ENCODE peak calls at places on chromosomes 16 and 17, in five cellular contexts. L is PC-3, S is H1, J is HCT116, A is mammary epithelial cell. H is an unnamed sample.

GRCh38 chr17:27563532-27563931 is 67.5 kb upstream of the LGALS9 start:
- DNase-seq in J (no peak), A (no peak), L (no peak), S (no peak), H (no peak)

GRCh38 chr17:61574542-61575351 is 16.3 kb downstream of the NACA2 start:
- DNase-seq in S (no peak), J (peak), A (peak), L (peak), H (peak)

GRCh38 chr17:82065638-82066303 is at the start of gene DUS1L:
- DNase-seq in A (peak), J (no peak), L (peak), S (peak), H (peak)

GRCh38 chr17:82400206-82400605 is 17.9 kb upstream of the HEXD start:
- DNase-seq in L (no peak), A (no peak), J (no peak), S (no peak), H (no peak)

GRCh38 chr17:5702951-5703510 is 118.7 kb upstream of the NLRP1 start:
- DNase-seq in A (no peak), J (no peak), L (no peak), S (no peak), H (no peak)

GRCh38 chr16:86078121-86078600 is 179.2 kb downstream of the IRF8 start:
- DNase-seq in L (no peak), S (no peak), A (no peak), J (no peak), H (no peak)

GRCh38 chr16:80033783-80034468 is 433.4 kb upstream of the MAF start:
- DNase-seq in A (no peak), L (no peak), S (no peak), J (no peak), H (no peak)

GRCh38 chr17:9279911-9280310 is 258.6 kb downstream of the NTN1 start:
- DNase-seq in J (no peak), L (no peak), S (no peak), A (no peak), H (no peak)

GRCh38 chr16:57801098-57801855 is 1.0 kb downstream of the KIFC3 start:
- DNase-seq in S (no peak), J (no peak), L (peak), A (peak), H (peak)

GRCh38 chr17:76132574-76133338 is 8.3 kb downstream of the FOXJ1 start:
- DNase-seq in A (peak), L (peak), S (peak), J (peak), H (no peak)

GRCh38 chr16:48176635-48177408 is 21.0 kb upstream of the ABCC12 start:
- DNase-seq in S (no peak), A (no peak), L (no peak), J (no peak), H (no peak)

GRCh38 chr16:75580-76501 is 2.2 kb upstream of the MPG start:
- DNase-seq in S (no peak), L (no peak), A (no peak), J (no peak), H (peak)

GRCh38 chr17:233473-233941 is 52.1 kb upstream of the DOC2B start:
- DNase-seq in S (no peak), L (no peak), A (no peak), J (no peak), H (no peak)

GRCh38 chr17:73168667-73169066 is 3.9 kb downstream of the SSTR2 start:
- DNase-seq in A (no peak), L (no peak), S (no peak), J (no peak), H (no peak)

GRCh38 chr17:73600103-73600871 is 44.0 kb downstream of the SDK2 start:
- DNase-seq in J (no peak), A (no peak), L (no peak), S (no peak), H (no peak)

GRCh38 chr17:21089145-21089544 is 37.6 kb upstream of the DHRS7B start:
- DNase-seq in S (no peak), L (peak), A (peak), J (no peak), H (peak)

GRCh38 chr17:1179635-1180433 is at the start of gene ABR:
- DNase-seq in S (peak), L (no peak), A (peak), J (no peak), H (peak)

GRCh38 chr17:43906951-43907424 is 348 bp downstream of the MPP2 start:
- DNase-seq in S (no peak), A (no peak), J (no peak), L (no peak), H (no peak)

GRCh38 chr16:54923055-54923473 is 7.6 kb upstream of the IRX5 start:
- DNase-seq in S (no peak), J (no peak), L (no peak), A (no peak), H (no peak)

GRCh38 chr16:13426279-13426678 is 493.7 kb upstream of the ERCC4 start:
- DNase-seq in A (no peak), L (no peak), S (no peak), J (no peak), H (no peak)

GRCh38 chr17:76139261-76139752 is 1.7 kb downstream of the FOXJ1 start:
- DNase-seq in L (no peak), S (no peak), J (no peak), A (no peak), H (no peak)

GRCh38 chr17:61416540-61417363 is 17.1 kb downstream of the TBX2 start:
- DNase-seq in L (peak), A (peak), J (peak), S (peak), H (peak)

GRCh38 chr16:53052519-53053501 is at the start of gene CHD9NB:
- DNase-seq in J (peak), A (peak), S (no peak), L (peak), H (peak)

GRCh38 chr17:80861892-80862291 is 129.7 kb upstream of the CHMP6 start:
- DNase-seq in A (peak), L (no peak), S (no peak), J (no peak), H (peak)

DNA sequence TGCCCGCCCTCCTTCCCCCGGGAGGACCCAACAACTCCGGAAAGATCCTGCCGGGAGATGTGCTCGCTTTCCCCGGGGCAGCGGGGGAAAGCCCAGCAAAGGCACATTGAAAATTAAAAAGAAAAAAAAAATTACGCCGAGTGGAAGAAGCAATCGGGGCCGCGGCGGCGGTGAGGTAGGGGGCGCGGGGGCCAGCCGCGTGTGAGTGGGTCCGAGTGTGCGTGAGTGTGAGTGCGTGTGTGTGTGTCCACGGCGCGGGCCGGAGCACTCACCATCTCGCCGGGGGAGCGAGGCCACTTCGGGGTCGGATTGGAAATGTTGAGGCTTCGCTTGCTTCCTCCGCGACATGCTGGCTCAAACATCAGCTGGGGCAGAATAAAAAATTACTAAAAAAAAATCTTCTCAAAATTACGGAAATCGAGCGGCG is at the start of gene SALL1:
- DNase-seq in L (no peak), S (peak), A (no peak), J (no peak), H (peak)
- H3K9ac ChIP-seq in L (no peak), S (peak), A (peak), J (no peak), H (peak)

DNA sequence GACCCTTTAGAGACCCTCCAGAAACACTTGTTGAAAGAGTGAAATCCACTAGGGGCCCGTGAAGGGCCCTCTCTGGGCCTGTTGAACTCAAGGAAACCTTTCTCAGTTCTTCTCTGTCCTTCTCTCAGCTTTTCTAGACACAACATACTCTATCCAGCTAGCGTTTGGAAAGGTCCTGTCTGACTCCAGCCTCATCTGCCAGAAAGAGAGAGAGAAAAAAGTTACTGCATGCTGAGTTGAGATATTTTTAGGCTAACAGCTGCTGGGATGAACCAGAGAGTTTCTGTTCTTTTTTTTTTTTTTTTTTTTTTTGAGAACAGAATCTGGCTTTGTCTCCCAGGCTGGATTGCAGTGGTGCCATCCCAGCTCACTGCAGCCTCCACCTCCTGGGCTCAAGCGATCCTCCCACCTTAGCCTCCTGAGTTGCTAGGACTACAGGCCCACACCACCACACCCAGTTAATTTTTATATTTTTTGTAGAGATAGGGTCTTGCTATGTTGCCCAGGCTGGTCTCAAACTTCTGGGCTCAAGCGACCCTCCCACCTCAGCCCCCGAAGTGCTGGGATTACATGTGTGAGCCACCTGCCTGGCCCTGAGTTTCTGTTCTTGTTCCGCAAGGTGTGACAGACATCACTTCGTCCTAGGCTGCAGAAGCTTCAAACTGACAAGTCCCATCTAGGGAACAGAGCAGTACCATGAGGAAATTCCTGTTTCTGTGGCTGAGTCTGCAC is 14.9 kb upstream of the TEX2 start:
- DNase-seq in J (no peak), A (no peak), L (no peak), S (no peak), H (peak)
- H3K9ac ChIP-seq in J (no peak), A (no peak), L (no peak), S (no peak), H (peak)

GRCh38 chr17:17889922-17890321 is 53.1 kb upstream of the SREBF1 start:
- DNase-seq in S (no peak), L (no peak), A (no peak), J (no peak), H (no peak)

GRCh38 chr17:17888821-17889220 is 52.0 kb upstream of the SREBF1 start:
- DNase-seq in A (no peak), S (no peak), J (no peak), L (no peak), H (no peak)

GRCh38 chr17:17892009-17892408 is 55.2 kb upstream of the SREBF1 start:
- DNase-seq in L (no peak), S (no peak), A (no peak), J (no peak), H (no peak)

GRCh38 chr17:17892731-17893130 is 55.9 kb upstream of the SREBF1 start:
- DNase-seq in A (no peak), J (no peak), S (no peak), L (no peak), H (no peak)

DNA sequence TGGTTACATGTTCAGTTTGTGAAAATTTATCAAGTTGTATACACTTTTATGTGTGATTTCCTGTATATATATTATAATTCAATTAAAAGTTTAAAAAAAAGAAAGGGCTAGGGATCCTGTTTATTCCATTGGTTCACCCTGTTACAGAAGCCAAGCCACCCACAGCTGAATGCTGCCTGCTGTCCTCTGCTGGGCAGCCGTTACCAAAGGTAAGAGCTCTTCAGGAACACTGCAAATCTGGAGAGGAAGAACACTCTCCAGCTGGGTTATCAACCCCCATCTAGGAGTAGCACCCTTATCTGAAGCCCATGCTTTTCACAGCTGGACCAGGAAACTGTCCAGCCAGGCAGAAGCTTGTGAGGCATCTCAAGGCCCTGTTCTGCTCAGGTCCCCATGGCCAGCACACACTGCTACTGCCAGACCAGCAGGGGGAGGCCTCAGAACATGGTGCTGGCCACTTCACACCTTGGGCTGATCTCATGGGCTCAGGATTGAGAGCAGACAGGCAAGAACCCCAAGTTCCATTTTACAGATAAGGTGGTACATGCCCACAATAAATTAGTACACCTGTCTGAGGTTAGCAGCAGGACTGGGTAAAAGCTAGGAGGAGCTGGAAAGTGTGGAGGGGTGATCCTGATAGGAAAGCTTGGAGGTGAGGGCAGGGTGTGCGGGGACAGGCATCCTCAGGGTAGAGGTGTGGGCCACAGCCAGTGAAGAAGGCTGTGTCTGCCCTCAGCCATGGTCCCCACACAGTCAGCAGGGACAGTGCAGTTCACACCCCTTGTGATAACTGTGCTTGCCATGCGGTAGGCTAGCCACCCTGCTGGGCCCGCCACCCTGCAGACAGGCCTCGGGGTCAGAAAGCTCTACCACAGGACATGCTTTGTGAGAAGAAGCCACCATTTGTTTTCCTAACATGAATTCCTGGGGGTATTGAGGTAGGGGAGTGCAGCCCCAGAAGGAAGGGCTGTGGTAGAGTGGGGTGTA is 54.3 kb upstream of the SREBF1 start:
- DNase-seq in J (peak), S (no peak), A (peak), L (peak), H (peak)
- H3K9ac ChIP-seq in J (no peak), S (no peak), A (no peak), L (no peak), H (no peak)

GRCh38 chr17:37480427-37480826 is 9.3 kb upstream of the DUSP14 start:
- DNase-seq in L (no peak), S (no peak), J (no peak), A (no peak), H (no peak)
- H3K9ac ChIP-seq in L (no peak), S (no peak), J (no peak), A (no peak), H (peak)